ENCODE peak calls at places on chromosome 10, in seven cellular contexts. O is PC-3; P is osteoblast; F is WERI-Rb-1; I is CD8-positive, alpha-beta memory T cell; E is neural progenitor cell; Q is GM06990. J is an unnamed sample. For H3K36me3, the result is how much of the 10 kb centered on the place peaks cover.

GRCh38 chr10:24008164-24009066 is 200.5 kb upstream of the KIAA1217 start:
- DNase-seq in O (peak), P (no peak), F (no peak), I (no peak), E (peak), Q (no peak), J (peak)

GRCh38 chr10:70093335-70093944 is 39.2 kb downstream of the AIFM2 start:
- DNase-seq in O (no peak), P (no peak), F (no peak), I (peak), E (no peak), Q (no peak), J (no peak)

GRCh38 chr10:130430852-130431704 is 294.9 kb downstream of the GLRX3 start:
- DNase-seq in O (no peak), P (no peak), F (no peak), I (no peak), E (no peak), Q (no peak), J (no peak)

GRCh38 chr10:108496131-108496530 is 1331.6 kb upstream of the SORCS1 start:
- DNase-seq in O (peak), P (no peak), F (no peak), I (no peak), E (no peak), Q (no peak), J (no peak)

GRCh38 chr10:132893090-132893489 is 49.3 kb downstream of the CFAP46 start:
- DNase-seq in O (no peak), P (no peak), F (no peak), I (no peak), E (no peak), Q (no peak), J (no peak)

GRCh38 chr10:109974509-109975191 is 33.1 kb upstream of the ADD3 start:
- DNase-seq in O (no peak), P (no peak), F (no peak), I (no peak), E (no peak), Q (no peak), J (no peak)

GRCh38 chr10:34864156-34865075 is 49.3 kb upstream of the PARD3 start:
- DNase-seq in O (no peak), P (no peak), F (no peak), I (no peak), E (no peak), Q (no peak), J (no peak)

GRCh38 chr10:64115913-64116643 is 594.9 kb downstream of the REEP3 start:
- DNase-seq in O (peak), P (no peak), F (peak), I (no peak), E (peak), Q (no peak), J (peak)

GRCh38 chr10:82811621-82812020 is 936.6 kb downstream of the NRG3 start:
- DNase-seq in O (no peak), P (peak), F (peak), I (no peak), E (peak), Q (no peak), J (no peak)

GRCh38 chr10:34981834-34982233 is 108.3 kb downstream of the CUL2 start:
- DNase-seq in O (no peak), P (no peak), F (no peak), I (no peak), E (no peak), Q (no peak), J (no peak)

GRCh38 chr10:6423004-6423403 is 157.1 kb downstream of the PRKCQ start:
- DNase-seq in O (no peak), P (no peak), F (no peak), I (no peak), E (no peak), Q (no peak), J (peak)

GRCh38 chr10:3853016-3853415 is 68.0 kb upstream of the KLF6 start:
- DNase-seq in O (no peak), P (no peak), F (no peak), I (no peak), E (no peak), Q (no peak), J (no peak)

GRCh38 chr10:103448751-103449150 is 3.4 kb downstream of the CALHM2 start:
- DNase-seq in O (peak), P (peak), F (no peak), I (no peak), E (no peak), Q (no peak), J (no peak)

GRCh38 chr10:92995509-92995908 is 65.1 kb upstream of the CYP26C1 start:
- DNase-seq in O (no peak), P (no peak), F (no peak), I (no peak), E (no peak), Q (no peak), J (no peak)

GRCh38 chr10:89575037-89575436 is 39.6 kb upstream of the SLC16A12 start:
- DNase-seq in O (peak), P (no peak), F (no peak), I (no peak), E (no peak), Q (no peak), J (no peak)

GRCh38 chr10:30997536-30998252 is 34.0 kb downstream of the ZNF438 start:
- DNase-seq in O (no peak), P (no peak), F (no peak), I (no peak), E (no peak), Q (no peak), J (no peak)

GRCh38 chr10:97358349-97358748 is 23.8 kb upstream of the FRAT2 start:
- DNase-seq in O (no peak), P (no peak), F (no peak), I (no peak), E (no peak), Q (no peak), J (no peak)

GRCh38 chr10:97356918-97357317 is 22.4 kb upstream of the FRAT2 start:
- DNase-seq in O (no peak), P (no peak), F (no peak), I (no peak), E (no peak), Q (no peak), J (no peak)

GRCh38 chr10:97356318-97356914 is 21.9 kb upstream of the FRAT2 start:
- DNase-seq in O (no peak), P (no peak), F (no peak), I (peak), E (no peak), Q (no peak), J (peak)

GRCh38 chr10:97361050-97361901 is 26.7 kb upstream of the FRAT2 start:
- DNase-seq in O (no peak), P (no peak), F (no peak), I (no peak), E (no peak), Q (no peak), J (no peak)

GRCh38 chr10:97358781-97359180 is 24.3 kb upstream of the FRAT2 start:
- DNase-seq in O (no peak), P (no peak), F (no peak), I (no peak), E (no peak), Q (no peak), J (no peak)
- H3K36me3 ChIP-seq in O (under half), P (under half), F (under half), I (under half), E (under half), Q (under half), J (under half)

GRCh38 chr10:97543025-97543546 is 29.5 kb upstream of the ANKRD2 start:
- DNase-seq in O (peak), P (peak), F (no peak), I (no peak), E (no peak), Q (no peak), J (peak)
- H3K4me3 ChIP-seq in O (peak), P (peak), F (no peak), I (no peak), E (no peak), Q (no peak), J (no peak)

GRCh38 chr10:119429771-119430170 is 112.7 kb downstream of the RGS10 start:
- DNase-seq in O (no peak), P (peak), F (no peak), I (no peak), E (no peak), Q (no peak), J (no peak)
- H3K36me3 ChIP-seq in O (under half), P (under half), F (half or more), I (under half), E (under half), Q (under half), J (under half)

GRCh38 chr10:11231285-11231684 is 213.6 kb downstream of the CELF2 start:
- DNase-seq in O (no peak), P (no peak), F (no peak), I (no peak), E (no peak), Q (no peak), J (no peak)
- H3K4me3 ChIP-seq in O (no peak), P (no peak), F (no peak), I (no peak), E (no peak), Q (no peak), J (no peak)

GRCh38 chr10:13851906-13852305 is 265.1 kb downstream of the PRPF18 start:
- DNase-seq in O (no peak), P (no peak), F (no peak), I (no peak), E (no peak), Q (no peak), J (no peak)
- H3K36me3 ChIP-seq in O (under half), P (under half), F (under half), I (under half), E (under half), Q (under half), J (under half)

GRCh38 chr10:27745380-27745718 is 270 bp downstream of the MKX start:
- DNase-seq in O (no peak), P (peak), F (no peak), I (no peak), E (no peak), Q (peak), J (peak)
- H3K4me3 ChIP-seq in O (peak), P (peak), F (peak), I (peak), E (peak), Q (no peak), J (peak)

GRCh38 chr10:49038711-49039110 is 76.6 kb downstream of the VSTM4 start:
- DNase-seq in O (no peak), P (no peak), F (no peak), I (no peak), E (no peak), Q (no peak), J (no peak)

GRCh38 chr10:49036638-49037037 is 78.7 kb downstream of the VSTM4 start:
- DNase-seq in O (no peak), P (no peak), F (no peak), I (no peak), E (no peak), Q (no peak), J (no peak)

GRCh38 chr10:49035920-49036319 is 79.4 kb downstream of the VSTM4 start:
- DNase-seq in O (no peak), P (no peak), F (no peak), I (no peak), E (no peak), Q (no peak), J (no peak)

GRCh38 chr10:49037187-49037586 is 78.1 kb downstream of the VSTM4 start:
- DNase-seq in O (peak), P (peak), F (no peak), I (no peak), E (no peak), Q (no peak), J (no peak)

GRCh38 chr10:49039409-49039808 is 75.9 kb downstream of the VSTM4 start:
- DNase-seq in O (no peak), P (no peak), F (no peak), I (no peak), E (no peak), Q (no peak), J (no peak)
- H3K36me3 ChIP-seq in O (under half), P (under half), F (under half), I (under half), E (under half), Q (under half), J (under half)

DNA sequence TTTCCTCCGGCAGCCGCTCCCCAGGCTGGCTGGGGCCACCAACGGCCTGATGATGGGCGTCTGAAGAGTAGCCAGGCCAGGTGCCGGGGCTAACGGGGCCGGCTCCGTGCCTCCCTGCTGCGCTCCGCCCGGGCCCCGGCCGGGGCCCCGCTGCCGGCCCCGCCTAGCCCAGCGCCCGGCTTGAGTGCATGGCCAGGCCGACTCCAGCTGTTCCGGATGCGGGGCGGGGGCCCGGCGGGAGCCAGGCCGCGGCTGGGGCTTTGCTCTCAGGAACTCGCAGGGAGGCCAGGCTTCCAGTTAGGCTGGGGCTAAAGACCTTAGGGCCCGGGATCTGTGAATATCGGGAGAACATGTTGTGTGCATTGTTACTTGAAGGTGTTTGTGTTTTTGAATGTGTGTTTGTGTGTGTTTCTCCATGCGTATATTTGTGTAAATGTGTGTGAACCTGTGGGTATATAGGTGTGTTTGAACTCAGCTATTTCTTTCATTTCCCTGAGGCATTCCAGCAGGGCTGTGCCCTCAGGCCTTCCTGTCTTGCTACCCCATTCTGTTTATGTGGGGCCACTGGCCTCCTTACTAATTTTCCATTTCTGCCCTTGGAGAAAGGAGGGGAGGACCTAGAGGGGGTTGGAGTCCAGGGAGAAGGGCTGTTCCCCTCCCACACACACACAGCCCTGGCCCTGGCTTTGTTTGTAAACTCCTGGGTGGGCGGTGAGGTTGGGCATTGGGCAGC is 1.1 kb upstream of the LBX1 start:
- DNase-seq in O (no peak), P (peak), F (peak), I (no peak), E (no peak), Q (no peak), J (peak)
- H3K4me3 ChIP-seq in O (no peak), P (no peak), F (peak), I (no peak), E (peak), Q (no peak), J (peak)